ENCODE peak calls at places on chromosomes 5 and 9, in eight cellular contexts. Q is A549; W is cardiac muscle cell; O is heart right ventricle; Z is CD8-positive, alpha-beta T cell; A is adrenal gland; S is tibial artery; D is BJ. I is an unnamed sample.

GRCh38 chr5:175478384-175479124 is at the start of gene SFXN1:
- DNase-seq in D (no peak), Z (peak), O (peak), Q (peak), W (peak), S (peak), A (peak), I (peak)

GRCh38 chr9:127754761-127755557 is 19.9 kb upstream of the TOR2A start:
- DNase-seq in S (no peak), Z (no peak), Q (no peak), W (no peak), O (no peak), A (no peak), D (no peak), I (no peak)

GRCh38 chr5:132017316-132017715 is 5.9 kb upstream of the ACSL6 start:
- DNase-seq in O (no peak), D (no peak), W (no peak), Q (no peak), S (no peak), Z (no peak), A (no peak), I (no peak)

GRCh38 chr5:160064979-160065619 is 54.2 kb downstream of the PWWP2A start:
- DNase-seq in S (no peak), Q (no peak), D (no peak), A (no peak), W (no peak), O (no peak), Z (no peak), I (no peak)

GRCh38 chr9:70101265-70101664 is 57.6 kb downstream of the MAMDC2 start:
- DNase-seq in Z (no peak), Q (no peak), O (no peak), S (no peak), A (no peak), D (no peak), W (no peak), I (no peak)

GRCh38 chr5:89437450-89438435 is 554.8 kb upstream of the MEF2C start:
- DNase-seq in A (no peak), Z (no peak), W (no peak), Q (no peak), S (no peak), D (no peak), O (no peak), I (peak)

GRCh38 chr5:28512648-28513047 is 1474.3 kb upstream of the CDH9 start:
- DNase-seq in D (no peak), W (peak), O (no peak), Q (no peak), Z (no peak), A (no peak), S (no peak), I (no peak)

GRCh38 chr9:12689233-12689632 is 4.0 kb upstream of the TYRP1 start:
- DNase-seq in S (no peak), D (no peak), W (no peak), O (no peak), Q (no peak), Z (no peak), A (no peak), I (no peak)

GRCh38 chr5:172897691-172898512 is 61.3 kb upstream of the RPL26L1 start:
- DNase-seq in W (peak), S (no peak), Z (no peak), O (peak), Q (peak), A (no peak), D (peak), I (no peak)

GRCh38 chr5:107058239-107058638 is 612.5 kb downstream of the EFNA5 start:
- DNase-seq in D (no peak), S (no peak), O (no peak), W (no peak), Z (no peak), Q (no peak), A (no peak), I (no peak)

DNA sequence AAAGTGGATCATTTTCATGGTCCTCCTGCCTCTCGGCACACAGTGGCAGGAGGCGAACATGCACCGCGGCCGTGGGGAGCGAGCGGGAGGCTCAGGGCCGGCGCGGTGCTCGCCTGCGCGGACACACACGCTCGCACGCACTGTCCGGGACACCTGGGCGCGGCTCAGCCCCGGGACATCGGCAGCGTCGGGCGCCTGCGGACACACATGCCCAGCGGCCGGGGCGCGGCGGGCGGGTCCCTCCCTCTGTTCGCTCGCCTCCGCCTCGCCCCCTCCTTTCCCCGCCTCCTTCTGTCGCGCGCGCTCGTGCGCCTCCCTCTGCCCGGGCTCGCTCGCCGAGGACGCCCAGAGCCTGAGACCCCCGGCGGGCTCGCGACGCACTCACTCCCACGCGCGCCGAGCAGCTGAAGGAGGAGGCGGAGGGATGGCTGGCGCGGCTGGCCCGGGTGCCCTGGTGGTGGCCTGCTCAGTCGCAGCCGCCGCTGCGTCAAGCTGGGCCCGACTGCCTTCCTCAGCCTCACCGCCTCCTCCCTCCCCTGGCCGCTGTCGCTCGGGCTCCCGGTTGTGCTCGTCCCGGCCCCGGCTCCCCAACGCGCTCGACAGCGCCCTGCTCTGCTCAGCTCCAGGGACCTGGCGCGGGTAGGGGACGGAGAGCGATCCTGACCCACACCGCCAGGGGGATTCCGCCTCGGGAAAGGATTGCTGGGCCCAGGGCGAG is at the start of gene FRMD3:
- DNase-seq in O (peak), Z (no peak), A (peak), W (peak), S (peak), Q (peak), D (peak), I (peak)
- TF ChIP-seq CTCF in O (peak), Z (no peak), A (peak), W (peak), S (peak), Q (peak), D (peak), I (peak)

GRCh38 chr5:38772471-38772870 is 73.3 kb upstream of the OSMR start:
- DNase-seq in S (no peak), Q (no peak), W (no peak), D (no peak), A (no peak), O (no peak), Z (no peak), I (no peak)
- H3K4me3 ChIP-seq in S (no peak), Q (no peak), W (no peak), D (no peak), A (no peak), O (no peak), Z (no peak), I (no peak)

GRCh38 chr9:121074370-121075250 is at the start of gene CNTRL:
- DNase-seq in Z (peak), Q (peak), O (peak), W (peak), D (no peak), A (peak), S (peak), I (peak)
- TF ChIP-seq CTCF in Z (no peak), Q (no peak), O (peak), W (no peak), D (no peak), A (no peak), S (no peak), I (no peak)

DNA sequence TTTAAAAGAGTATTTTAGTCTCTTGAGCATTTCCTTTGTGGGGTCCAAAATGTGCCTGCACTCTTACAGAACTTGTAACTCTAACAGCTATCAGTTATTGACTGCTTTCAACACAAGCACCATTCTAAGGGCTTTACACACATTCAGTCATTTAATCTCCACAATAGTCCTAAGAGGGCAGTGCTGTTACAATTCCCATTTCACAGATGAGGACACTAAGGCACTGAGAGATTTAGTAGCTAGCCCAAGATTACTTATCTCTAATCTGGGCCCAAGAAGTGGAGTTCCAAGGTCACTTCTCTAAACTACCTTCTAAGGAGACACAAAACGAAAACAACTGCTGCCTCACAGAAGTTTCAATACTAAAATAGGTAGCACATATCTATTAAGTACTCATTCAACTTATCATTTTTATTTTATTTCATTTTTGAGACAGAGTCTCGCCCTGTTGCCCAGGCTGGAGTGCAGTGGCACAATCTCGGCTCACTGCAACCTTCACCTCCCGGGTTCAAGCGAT is 275.2 kb downstream of the CWC27 start:
- DNase-seq in D (no peak), W (no peak), Z (no peak), S (no peak), Q (no peak), O (no peak), A (no peak), I (peak)
- H3K4me3 ChIP-seq in D (no peak), W (no peak), Z (no peak), S (no peak), Q (no peak), O (no peak), A (no peak), I (no peak)

DNA sequence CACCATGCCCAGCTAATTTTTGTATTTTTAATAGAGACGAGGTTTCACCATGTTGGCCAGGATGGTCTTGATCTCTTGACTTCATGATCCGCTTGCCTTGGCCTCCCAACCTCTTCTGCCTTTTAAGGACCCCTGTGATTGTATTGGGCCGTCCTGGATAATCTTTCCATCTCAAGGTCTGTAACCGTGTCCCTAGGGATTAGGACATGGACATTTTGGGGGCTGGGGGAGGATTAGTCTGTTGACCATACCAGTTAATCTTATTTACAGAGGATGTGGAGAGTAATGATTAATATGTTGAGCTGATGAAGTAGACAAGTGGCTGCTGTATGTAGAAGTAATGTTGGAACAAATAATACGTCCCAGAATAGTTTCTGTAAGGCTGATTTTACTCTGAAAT is 23.1 kb downstream of the LNPEP start:
- DNase-seq in S (no peak), A (no peak), D (no peak), Q (no peak), W (no peak), O (no peak), Z (no peak), I (no peak)
- TF ChIP-seq CTCF in S (no peak), A (no peak), D (no peak), Q (no peak), W (no peak), O (no peak), Z (no peak), I (no peak)

GRCh38 chr5:169580964-169581363 is 2.6 kb upstream of the SPDL1 start:
- DNase-seq in W (no peak), A (no peak), D (no peak), O (no peak), Q (no peak), Z (no peak), S (no peak), I (no peak)

GRCh38 chr5:169584998-169585451 is 1.5 kb downstream of the SPDL1 start:
- DNase-seq in A (no peak), S (no peak), W (no peak), Q (no peak), Z (no peak), D (no peak), O (no peak), I (no peak)

GRCh38 chr5:169583101-169583423 is 511 bp upstream of the SPDL1 start:
- DNase-seq in D (no peak), O (no peak), Z (no peak), S (no peak), Q (no peak), A (no peak), W (no peak), I (no peak)

GRCh38 chr5:169583424-169584215 is at the start of gene SPDL1:
- DNase-seq in D (peak), Z (peak), A (peak), W (peak), S (peak), O (peak), Q (peak), I (peak)

DNA sequence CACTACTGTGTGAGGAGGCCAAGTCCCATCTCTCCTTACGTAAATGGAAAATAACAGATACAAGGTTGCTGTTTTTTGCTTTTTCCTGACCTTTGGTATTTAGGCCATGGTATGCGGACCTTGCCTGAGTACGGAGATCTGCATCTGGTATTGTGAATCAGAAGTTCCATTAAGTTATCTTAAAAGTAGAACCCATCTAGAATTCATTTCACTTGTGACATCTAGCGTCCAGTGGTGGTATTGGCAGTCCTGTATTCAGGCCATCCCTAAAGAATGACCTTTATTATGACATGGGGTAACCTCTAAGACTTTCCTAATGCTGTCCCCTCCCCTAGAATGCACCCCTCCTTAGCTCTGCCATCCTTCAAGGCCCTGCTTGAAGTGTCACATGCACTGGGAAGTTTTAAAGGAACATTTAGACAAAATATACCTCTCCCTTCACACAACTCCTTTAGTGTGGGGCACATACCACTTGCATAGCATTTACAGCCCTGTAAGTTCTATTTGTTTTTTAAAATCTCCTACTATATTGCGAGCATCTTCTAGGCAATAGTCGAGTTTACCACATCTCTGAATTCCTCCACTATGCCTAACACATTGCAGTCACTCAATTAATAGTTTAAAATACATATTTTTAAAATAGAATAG is 1.9 kb upstream of the SPDL1 start:
- DNase-seq in Z (peak), S (no peak), O (peak), Q (peak), A (peak), W (peak), D (no peak), I (peak)
- H3K4me3 ChIP-seq in Z (no peak), S (no peak), O (no peak), Q (no peak), A (no peak), W (no peak), D (no peak), I (no peak)

DNA sequence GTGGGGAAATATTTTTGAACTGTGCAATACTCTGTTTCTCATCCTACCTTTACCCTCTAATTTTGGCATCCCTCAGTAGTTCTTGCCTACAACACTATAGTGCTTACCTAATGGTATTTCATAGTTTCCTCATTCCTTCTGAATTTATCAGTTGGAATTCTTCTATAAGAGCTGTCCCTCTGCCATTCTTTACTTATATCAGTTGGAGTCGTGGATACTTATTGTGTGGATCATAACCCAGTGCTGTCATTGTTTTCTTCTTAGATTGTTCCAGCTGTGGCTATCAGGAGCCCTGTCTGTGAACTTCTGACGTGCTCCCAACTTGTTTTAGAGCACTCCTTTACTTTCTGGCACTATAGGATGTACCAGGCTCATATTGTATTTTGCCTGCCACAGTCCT is 146.1 kb upstream of the OTULINL start:
- DNase-seq in W (peak), S (no peak), D (no peak), Q (no peak), Z (no peak), A (no peak), O (no peak), I (no peak)
- TF ChIP-seq CTCF in W (no peak), S (no peak), D (no peak), Q (no peak), Z (no peak), A (no peak), O (no peak), I (no peak)

GRCh38 chr5:139276426-139276825 is 17.1 kb upstream of the MATR3 start:
- DNase-seq in S (no peak), A (no peak), O (no peak), D (no peak), W (no peak), Z (no peak), Q (no peak), I (no peak)

GRCh38 chr5:139278540-139279274 is 14.8 kb upstream of the MATR3 start:
- DNase-seq in O (no peak), A (no peak), Q (no peak), S (no peak), W (no peak), D (no peak), Z (no peak), I (no peak)

GRCh38 chr5:139273572-139274264 is 19.8 kb upstream of the MATR3 start:
- DNase-seq in W (peak), S (peak), Q (peak), O (peak), Z (peak), A (peak), D (no peak), I (peak)

GRCh38 chr5:139275536-139276297 is 17.8 kb upstream of the MATR3 start:
- DNase-seq in A (no peak), O (no peak), Z (no peak), Q (no peak), W (no peak), D (no peak), S (no peak), I (peak)

DNA sequence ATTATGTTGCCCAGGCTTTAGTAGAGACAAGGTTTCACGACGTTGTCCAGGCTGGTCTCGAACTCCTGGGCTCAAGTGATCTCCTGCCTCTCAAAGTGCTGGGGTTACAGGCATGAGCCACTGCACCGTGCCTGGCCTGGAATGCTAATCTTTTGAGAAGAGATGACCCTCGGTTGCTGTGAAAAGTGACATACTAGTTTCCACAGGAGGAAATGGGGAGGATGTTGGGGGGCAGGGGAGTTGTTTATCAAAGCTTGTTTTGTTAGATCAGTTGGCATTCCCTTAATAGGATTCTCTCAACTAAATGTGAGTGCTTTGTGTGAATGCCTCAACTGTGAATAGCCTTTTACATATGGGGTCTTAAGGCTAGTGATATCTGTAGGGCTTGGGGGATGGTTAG is 16.4 kb upstream of the MATR3 start:
- DNase-seq in Q (no peak), S (no peak), Z (no peak), D (no peak), O (no peak), A (no peak), W (no peak), I (no peak)
- H3K4me3 ChIP-seq in Q (peak), S (no peak), Z (no peak), D (no peak), O (no peak), A (no peak), W (no peak), I (peak)

I was measured in GM12865.